ENCODE peak calls at places on chromosome 3, in seven cellular contexts. L is esophagus squamous epithelium, X is SJCRH30, W is adipocyte, M is left ventricle myocardium inferior, R is psoas muscle, I is adrenal gland. H is an unnamed sample.

GRCh38 chr3:178966299-178967183 is 105.1 kb downstream of the ZMAT3 start:
- DNase-seq in L (no peak), X (no peak), W (peak; percentile 72), M (peak; percentile 12), R (no peak), I (no peak), H (no peak)

GRCh38 chr3:179973931-179974361 is 62.8 kb downstream of the PEX5L start:
- DNase-seq in L (no peak), X (no peak), W (no peak), M (no peak), R (no peak), I (no peak), H (no peak)

GRCh38 chr3:61250784-61251173 is 473 bp downstream of the FHIT start:
- DNase-seq in L (peak; percentile 8), X (peak; percentile 11), W (peak; percentile 27), M (peak; percentile 17), R (peak; percentile 38), I (peak; percentile 58), H (no peak)

GRCh38 chr3:161295325-161295724 is 74.2 kb downstream of the NMD3 start:
- DNase-seq in L (no peak), X (peak; percentile 23), W (no peak), M (no peak), R (no peak), I (no peak), H (no peak)

GRCh38 chr3:183122257-183122932 is 23.1 kb upstream of the MCCC1 start:
- DNase-seq in L (no peak), X (no peak), W (peak; percentile 86), M (no peak), R (no peak), I (no peak), H (no peak)

GRCh38 chr3:67297715-67298475 is 299.8 kb downstream of the KBTBD8 start:
- DNase-seq in L (no peak), X (no peak), W (no peak), M (no peak), R (no peak), I (no peak), H (no peak)

GRCh38 chr3:71690222-71690821 is 34.9 kb downstream of the EIF4E3 start:
- DNase-seq in L (no peak), X (no peak), W (peak; percentile 71), M (no peak), R (peak; percentile 30), I (peak; percentile 63), H (no peak)

GRCh38 chr3:165837058-165837525 is at the start of gene BCHE:
- DNase-seq in L (no peak), X (peak; percentile 81), W (no peak), M (peak; percentile 20), R (peak; percentile 23), I (peak; percentile 10), H (peak; percentile 78)

GRCh38 chr3:133691410-133692107 is 29.8 kb upstream of the TOPBP1 start:
- DNase-seq in L (no peak), X (no peak), W (peak; percentile 13), M (no peak), R (no peak), I (no peak), H (no peak)

GRCh38 chr3:129131465-129132088 is 10.0 kb upstream of the RAB43 start:
- DNase-seq in L (no peak), X (no peak), W (no peak), M (no peak), R (no peak), I (no peak), H (no peak)

GRCh38 chr3:179432021-179432420 is 19.2 kb downstream of the GNB4 start:
- DNase-seq in L (no peak), X (no peak), W (peak; percentile 15), M (no peak), R (no peak), I (peak; percentile 28), H (no peak)

GRCh38 chr3:177498037-177498857 is 301.0 kb upstream of the TBL1XR1 start:
- DNase-seq in L (no peak), X (peak; percentile 44), W (no peak), M (no peak), R (no peak), I (peak; percentile 52), H (no peak)

GRCh38 chr3:108060331-108060730 is 30.5 kb downstream of the CD47 start:
- DNase-seq in L (no peak), X (no peak), W (no peak), M (no peak), R (no peak), I (no peak), H (no peak)

GRCh38 chr3:186259612-186260383 is 102.2 kb downstream of the DGKG start:
- DNase-seq in L (no peak), X (peak; percentile 14), W (peak; percentile 76), M (peak; percentile 53), R (peak; percentile 55), I (peak; percentile 79), H (peak; percentile 88)

GRCh38 chr3:13023251-13024055 is 49.8 kb downstream of the IQSEC1 start:
- DNase-seq in L (no peak), X (peak; percentile 90), W (no peak), M (peak; percentile 13), R (no peak), I (no peak), H (peak; percentile 74)

GRCh38 chr3:126130081-126130855 is 46.3 kb upstream of the SLC41A3 start:
- DNase-seq in L (no peak), X (peak; percentile 0), W (no peak), M (peak; percentile 7), R (peak; percentile 6), I (peak; percentile 11), H (no peak)

GRCh38 chr3:89227218-89227617 is 119.8 kb downstream of the EPHA3 start:
- DNase-seq in L (no peak), X (no peak), W (peak; percentile 41), M (no peak), R (no peak), I (no peak), H (no peak)

GRCh38 chr3:14386254-14386653 is 16.2 kb upstream of the SLC6A6 start:
- DNase-seq in L (no peak), X (no peak), W (no peak), M (no peak), R (no peak), I (no peak), H (no peak)

GRCh38 chr3:94314218-94314883 is 251.5 kb downstream of the NSUN3 start:
- DNase-seq in L (no peak), X (no peak), W (no peak), M (no peak), R (no peak), I (no peak), H (no peak)

GRCh38 chr3:188331166-188331565 is 177.2 kb downstream of the LPP start:
- DNase-seq in L (no peak), X (no peak), W (no peak), M (no peak), R (no peak), I (no peak), H (no peak)
- H3K4me1 ChIP-seq in L (peaks cover 22% of the 10 kb centered on the region), X (no peaks in the 10 kb centered on the region), W (peaks cover 13% of the 10 kb centered on the region), M (peaks cover 50% of the 10 kb centered on the region), R (peaks cover 42% of the 10 kb centered on the region), I (peaks cover 7% of the 10 kb centered on the region), H (no peaks in the 10 kb centered on the region)

GRCh38 chr3:99319961-99320360 is 318.4 kb upstream of the COL8A1 start:
- DNase-seq in L (no peak), X (no peak), W (peak; percentile 84), M (no peak), R (no peak), I (no peak), H (no peak)
- H3K27me3 ChIP-seq in L (no peaks in the 10 kb centered on the region), X (no peaks in the 10 kb centered on the region), W (no peaks in the 10 kb centered on the region), M (no peaks in the 10 kb centered on the region), R (no peaks in the 10 kb centered on the region), I (no peaks in the 10 kb centered on the region), H (no peaks in the 10 kb centered on the region)

GRCh38 chr3:30871720-30872119 is 22.7 kb downstream of the GADL1 start:
- DNase-seq in L (no peak), X (no peak), W (no peak), M (no peak), R (no peak), I (no peak), H (no peak)
- H3K4me1 ChIP-seq in L (peaks cover 4% of the 10 kb centered on the region), X (no peaks in the 10 kb centered on the region), W (no peaks in the 10 kb centered on the region), M (no peaks in the 10 kb centered on the region), R (peaks cover 30% of the 10 kb centered on the region), I (no peaks in the 10 kb centered on the region), H (no peaks in the 10 kb centered on the region)

GRCh38 chr3:138399766-138400165 is 34.6 kb upstream of the ESYT3 start:
- DNase-seq in L (no peak), X (no peak), W (no peak), M (no peak), R (no peak), I (peak; percentile 45), H (no peak)
- H3K27me3 ChIP-seq in L (no peaks in the 10 kb centered on the region), X (no peaks in the 10 kb centered on the region), W (no peaks in the 10 kb centered on the region), M (no peaks in the 10 kb centered on the region), R (no peaks in the 10 kb centered on the region), I (no peaks in the 10 kb centered on the region), H (no peaks in the 10 kb centered on the region)

DNA sequence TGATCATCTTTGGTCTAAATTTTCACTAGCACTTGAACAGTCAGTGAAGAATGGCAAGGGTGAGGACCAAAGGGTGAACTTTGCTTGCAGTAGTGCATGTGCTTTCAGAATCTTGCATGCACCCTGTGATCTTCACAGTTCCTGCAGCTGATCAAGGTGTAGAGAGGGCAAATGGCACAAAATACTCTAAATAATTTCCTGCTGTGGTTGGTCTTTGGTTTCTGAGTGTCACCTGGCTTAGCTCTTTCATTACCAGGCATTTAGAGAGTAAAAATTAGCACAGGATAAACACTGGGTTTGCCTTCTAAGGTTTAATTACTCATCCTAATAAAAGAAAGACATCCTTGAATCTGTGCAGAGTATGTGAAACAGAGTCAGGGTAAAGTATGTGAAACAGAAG is 11.4 kb downstream of the TIPARP start:
- DNase-seq in L (no peak), X (no peak), W (no peak), M (no peak), R (no peak), I (no peak), H (no peak)
- H3K4me1 ChIP-seq in L (peaks cover 100% of the 10 kb centered on the region), X (peaks cover 14% of the 10 kb centered on the region), W (peaks cover 78% of the 10 kb centered on the region), M (peaks cover 100% of the 10 kb centered on the region), R (peaks cover 78% of the 10 kb centered on the region), I (peaks cover 10% of the 10 kb centered on the region), H (peaks cover 2% of the 10 kb centered on the region)